ENCODE peak calls at places on chromosomes 7 and 10, in five cellular contexts. G is esophagus squamous epithelium; Z is activated naive CD8-positive, alpha-beta T cell treated with anti-CD3 and anti-CD28 coated beads, Interleukin-2, amount 50 U/mL, for 24 hours; B is body of pancreas; W is A172. U is an unnamed sample.

GRCh38 chr10:89085153-89085552 is 94.6 kb downstream of the FAS start:
- DNase-seq in G (no peak), Z (no peak), B (no peak), W (no peak), U (no peak)

GRCh38 chr10:102555781-102556328 is 52.1 kb downstream of the SUFU start:
- DNase-seq in G (no peak), Z (no peak), B (no peak), W (peak; percentile 54), U (peak; percentile 74)

GRCh38 chr7:1646391-1646790 is 23.7 kb upstream of the ELFN1 start:
- DNase-seq in G (no peak), Z (no peak), B (no peak), W (no peak), U (no peak)

GRCh38 chr7:132361146-132361545 is 215.1 kb downstream of the PLXNA4 start:
- DNase-seq in G (no peak), Z (no peak), B (no peak), W (no peak), U (no peak)

GRCh38 chr7:78514653-78515052 is 716.1 kb downstream of the PHTF2 start:
- DNase-seq in G (no peak), Z (no peak), B (no peak), W (no peak), U (no peak)

GRCh38 chr10:69089638-69090599 is 2.0 kb downstream of the SRGN start:
- DNase-seq in G (no peak), Z (peak; percentile 67), B (peak; percentile 17), W (peak; percentile 49), U (no peak)

GRCh38 chr7:92840309-92840708 is 3.9 kb upstream of the CDK6 start:
- DNase-seq in G (no peak), Z (no peak), B (no peak), W (no peak), U (no peak)

GRCh38 chr10:42969147-42969546 is 107.7 kb upstream of the RET start:
- DNase-seq in G (no peak), Z (no peak), B (no peak), W (no peak), U (no peak)

GRCh38 chr10:133123746-133124356 is 36.1 kb downstream of the ADGRA1 start:
- DNase-seq in G (no peak), Z (no peak), B (peak; percentile 3), W (no peak), U (peak; percentile 35)

GRCh38 chr10:91162495-91163268 is 57.8 kb upstream of the PCGF5 start:
- DNase-seq in G (no peak), Z (peak; percentile 67), B (peak; percentile 88), W (peak; percentile 40), U (peak; percentile 87)

GRCh38 chr7:24917510-24918239 is 62.3 kb downstream of the OSBPL3 start:
- DNase-seq in G (no peak), Z (no peak), B (no peak), W (no peak), U (no peak)

GRCh38 chr10:78588194-78588811 is 480.5 kb upstream of the ZMIZ1 start:
- DNase-seq in G (no peak), Z (no peak), B (no peak), W (no peak), U (no peak)

GRCh38 chr7:95980073-95980655 is 207.8 kb downstream of the DYNC1I1 start:
- DNase-seq in G (no peak), Z (no peak), B (no peak), W (no peak), U (no peak)

GRCh38 chr7:47817922-47818321 is 130.3 kb downstream of the PKD1L1 start:
- DNase-seq in G (no peak), Z (no peak), B (no peak), W (peak; percentile 25), U (no peak)

GRCh38 chr7:44075296-44076075 is 6.8 kb downstream of the POLM start:
- DNase-seq in G (no peak), Z (no peak), B (no peak), W (no peak), U (no peak)

GRCh38 chr7:124440081-124440480 is 325.5 kb downstream of the GPR37 start:
- DNase-seq in G (no peak), Z (no peak), B (no peak), W (no peak), U (no peak)

GRCh38 chr10:104396581-104396980 is 42.9 kb downstream of the CFAP58 start:
- DNase-seq in G (no peak), Z (no peak), B (no peak), W (no peak), U (no peak)

GRCh38 chr10:108521827-108522503 is 1357.5 kb upstream of the SORCS1 start:
- DNase-seq in G (no peak), Z (no peak), B (peak; percentile 10), W (peak; percentile 5), U (no peak)

GRCh38 chr10:98267894-98268693 is at the start of gene LOXL4:
- DNase-seq in G (no peak), Z (no peak), B (peak; percentile 50), W (peak; percentile 19), U (no peak)

GRCh38 chr7:521221-522070 is 1.8 kb upstream of the PDGFA start:
- DNase-seq in G (no peak), Z (peak; percentile 41), B (peak; percentile 83), W (no peak), U (peak; percentile 69)

GRCh38 chr10:104240078-104240477 is 7.9 kb upstream of the CFAP43 start:
- DNase-seq in G (no peak), Z (no peak), B (no peak), W (no peak), U (no peak)

GRCh38 chr7:132475669-132476116 is 100.6 kb downstream of the PLXNA4 start:
- DNase-seq in G (no peak), Z (no peak), B (no peak), W (no peak), U (no peak)

GRCh38 chr10:78899996-78900714 is 168.6 kb upstream of the ZMIZ1 start:
- DNase-seq in G (no peak), Z (no peak), B (peak; percentile 18), W (no peak), U (no peak)

GRCh38 chr7:95668504-95669018 is 72.2 kb upstream of the PDK4 start:
- DNase-seq in G (no peak), Z (no peak), B (no peak), W (no peak), U (no peak)

GRCh38 chr7:125357681-125358440 is 428.2 kb upstream of the POT1 start:
- DNase-seq in G (no peak), Z (no peak), B (no peak), W (no peak), U (no peak)

U was measured in dorsolateral prefrontal cortex.